ENCODE peak calls at places on chromosome 17, in five cellular contexts. One of them, this sample, is unnamed.

GRCh38 chr17:77828749-77829539 is 129.6 kb upstream of the TNRC6C start:
- DNase-seq in stomach: no peak
- DNase-seq in SK-N-SH: no peak
- DNase-seq in K562: no peak
- DNase-seq in A549: no peak
- DNase-seq in this sample: no peak

GRCh38 chr17:81346090-81346907 is 49.0 kb upstream of the BAHCC1 start:
- DNase-seq in stomach: peak
- DNase-seq in SK-N-SH: peak
- DNase-seq in K562: peak
- DNase-seq in A549: peak
- DNase-seq in this sample: peak

GRCh38 chr17:10123093-10123492 is 75.3 kb downstream of the GAS7 start:
- DNase-seq in stomach: no peak
- DNase-seq in SK-N-SH: no peak
- DNase-seq in K562: no peak
- DNase-seq in A549: no peak
- DNase-seq in this sample: no peak

GRCh38 chr17:8707591-8708453 is 36.8 kb downstream of the CCDC42 start:
- DNase-seq in stomach: no peak
- DNase-seq in SK-N-SH: peak
- DNase-seq in K562: no peak
- DNase-seq in A549: no peak
- DNase-seq in this sample: no peak

GRCh38 chr17:16419074-16419928 is 3.9 kb downstream of the TRPV2 start:
- DNase-seq in stomach: no peak
- DNase-seq in SK-N-SH: peak
- DNase-seq in K562: peak
- DNase-seq in A549: peak
- DNase-seq in this sample: no peak

GRCh38 chr17:76056882-76057281 is 15.4 kb downstream of the SRP68 start:
- DNase-seq in stomach: no peak
- DNase-seq in SK-N-SH: no peak
- DNase-seq in K562: no peak
- DNase-seq in A549: no peak
- DNase-seq in this sample: no peak

GRCh38 chr17:39767147-39767546 is 29.4 kb downstream of the GRB7 start:
- DNase-seq in stomach: no peak
- DNase-seq in SK-N-SH: no peak
- DNase-seq in K562: no peak
- DNase-seq in A549: no peak
- DNase-seq in this sample: no peak

GRCh38 chr17:47834756-47835155 is 3.3 kb downstream of the LRRC46 start:
- DNase-seq in stomach: no peak
- DNase-seq in SK-N-SH: no peak
- DNase-seq in K562: no peak
- DNase-seq in A549: no peak
- DNase-seq in this sample: no peak

GRCh38 chr17:38584350-38584925 is 21.3 kb downstream of the SRCIN1 start:
- DNase-seq in stomach: peak
- DNase-seq in SK-N-SH: peak
- DNase-seq in K562: peak
- DNase-seq in A549: peak
- DNase-seq in this sample: no peak

GRCh38 chr17:60091109-60091508 is 12.4 kb upstream of the HEATR6 start:
- DNase-seq in stomach: no peak
- DNase-seq in SK-N-SH: no peak
- DNase-seq in K562: no peak
- DNase-seq in A549: no peak
- DNase-seq in this sample: no peak

GRCh38 chr17:3964203-3965122 is at the start of gene ATP2A3:
- DNase-seq in stomach: peak
- DNase-seq in SK-N-SH: peak
- DNase-seq in K562: peak
- DNase-seq in A549: no peak
- DNase-seq in this sample: no peak

GRCh38 chr17:9254841-9255240 is 233.5 kb downstream of the NTN1 start:
- DNase-seq in stomach: no peak
- DNase-seq in SK-N-SH: no peak
- DNase-seq in K562: no peak
- DNase-seq in A549: no peak
- DNase-seq in this sample: no peak

GRCh38 chr17:41782142-41782541 is 4.4 kb downstream of the JUP start:
- DNase-seq in stomach: peak
- DNase-seq in SK-N-SH: no peak
- DNase-seq in K562: no peak
- DNase-seq in A549: no peak
- DNase-seq in this sample: no peak

GRCh38 chr17:67289174-67289876 is 44.3 kb upstream of the HELZ start:
- DNase-seq in stomach: peak
- DNase-seq in SK-N-SH: no peak
- DNase-seq in K562: no peak
- DNase-seq in A549: no peak
- DNase-seq in this sample: peak

GRCh38 chr17:60887607-60888028 is 210.0 kb downstream of the BCAS3 start:
- DNase-seq in stomach: no peak
- DNase-seq in SK-N-SH: no peak
- DNase-seq in K562: no peak
- DNase-seq in A549: no peak
- DNase-seq in this sample: no peak

GRCh38 chr17:44967026-44967906 is 837 bp downstream of the C1QL1 start:
- DNase-seq in stomach: no peak
- DNase-seq in SK-N-SH: peak
- DNase-seq in K562: peak
- DNase-seq in A549: no peak
- DNase-seq in this sample: no peak

GRCh38 chr17:81034168-81034777 is 678 bp upstream of the BAIAP2 start:
- DNase-seq in stomach: no peak
- DNase-seq in SK-N-SH: no peak
- DNase-seq in K562: peak
- DNase-seq in A549: no peak
- DNase-seq in this sample: no peak

GRCh38 chr17:65243838-65244237 is 106.7 kb downstream of the RGS9 start:
- DNase-seq in stomach: no peak
- DNase-seq in SK-N-SH: no peak
- DNase-seq in K562: no peak
- DNase-seq in A549: no peak
- DNase-seq in this sample: no peak

GRCh38 chr17:43226393-43226792 is 2.0 kb downstream of the CCDC200 start:
- DNase-seq in stomach: no peak
- DNase-seq in SK-N-SH: no peak
- DNase-seq in K562: no peak
- DNase-seq in A549: no peak
- DNase-seq in this sample: no peak

GRCh38 chr17:52201764-52202571 is 43.5 kb upstream of the CA10 start:
- DNase-seq in stomach: no peak
- DNase-seq in SK-N-SH: peak
- DNase-seq in K562: no peak
- DNase-seq in A549: no peak
- DNase-seq in this sample: no peak

GRCh38 chr17:48960834-48961515 is 7.4 kb downstream of the GIP start:
- DNase-seq in stomach: no peak
- DNase-seq in SK-N-SH: no peak
- DNase-seq in K562: peak
- DNase-seq in A549: peak
- DNase-seq in this sample: no peak

GRCh38 chr17:48961516-48962233 is 6.7 kb downstream of the GIP start:
- DNase-seq in stomach: no peak
- DNase-seq in SK-N-SH: no peak
- DNase-seq in K562: peak
- DNase-seq in A549: peak
- DNase-seq in this sample: no peak
- H3K4me3 ChIP-seq in stomach: no peak
- H3K4me3 ChIP-seq in SK-N-SH: no peak
- H3K4me3 ChIP-seq in K562: no peak
- H3K4me3 ChIP-seq in A549: peak
- H3K4me3 ChIP-seq in this sample: no peak

GRCh38 chr17:19719365-19720209 is 3.2 kb upstream of the SLC47A2 start:
- DNase-seq in stomach: no peak
- DNase-seq in SK-N-SH: peak
- DNase-seq in K562: no peak
- DNase-seq in A549: peak
- DNase-seq in this sample: no peak
- TF ChIP-seq EP300 in stomach: no peak
- TF ChIP-seq EP300 in SK-N-SH: no peak
- TF ChIP-seq EP300 in K562: no peak
- TF ChIP-seq EP300 in A549: no peak
- TF ChIP-seq EP300 in this sample: no peak

DNA sequence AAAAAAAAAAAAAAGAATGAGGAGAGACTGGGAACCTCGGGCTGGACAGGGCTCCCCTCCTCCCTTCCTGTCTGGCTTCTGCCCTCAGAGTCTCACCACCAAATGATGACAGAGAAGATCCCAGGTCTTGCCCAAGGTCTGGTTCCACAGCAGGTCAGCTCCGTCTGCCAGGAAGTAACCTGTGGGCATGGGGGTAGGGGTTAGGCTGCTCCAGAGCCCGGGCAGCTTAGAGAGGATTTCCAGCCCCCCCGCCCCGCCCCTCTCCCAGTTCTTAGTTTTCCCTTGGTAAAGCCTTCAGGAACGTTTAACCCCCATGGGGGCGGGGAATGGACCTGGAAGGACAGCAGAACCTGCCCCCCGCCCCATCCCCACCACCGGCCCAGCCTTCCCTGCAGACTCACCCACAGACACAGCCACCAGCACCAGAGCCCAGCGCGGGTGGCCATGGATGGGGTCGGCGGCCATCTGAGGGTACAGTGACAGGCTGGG is 730 bp downstream of the TLCD2 start:
- DNase-seq in stomach: no peak
- DNase-seq in SK-N-SH: peak
- DNase-seq in K562: no peak
- DNase-seq in A549: peak
- DNase-seq in this sample: no peak
- H3K4me3 ChIP-seq in stomach: peak
- H3K4me3 ChIP-seq in SK-N-SH: peak
- H3K4me3 ChIP-seq in K562: no peak
- H3K4me3 ChIP-seq in A549: peak
- H3K4me3 ChIP-seq in this sample: peak

DNA sequence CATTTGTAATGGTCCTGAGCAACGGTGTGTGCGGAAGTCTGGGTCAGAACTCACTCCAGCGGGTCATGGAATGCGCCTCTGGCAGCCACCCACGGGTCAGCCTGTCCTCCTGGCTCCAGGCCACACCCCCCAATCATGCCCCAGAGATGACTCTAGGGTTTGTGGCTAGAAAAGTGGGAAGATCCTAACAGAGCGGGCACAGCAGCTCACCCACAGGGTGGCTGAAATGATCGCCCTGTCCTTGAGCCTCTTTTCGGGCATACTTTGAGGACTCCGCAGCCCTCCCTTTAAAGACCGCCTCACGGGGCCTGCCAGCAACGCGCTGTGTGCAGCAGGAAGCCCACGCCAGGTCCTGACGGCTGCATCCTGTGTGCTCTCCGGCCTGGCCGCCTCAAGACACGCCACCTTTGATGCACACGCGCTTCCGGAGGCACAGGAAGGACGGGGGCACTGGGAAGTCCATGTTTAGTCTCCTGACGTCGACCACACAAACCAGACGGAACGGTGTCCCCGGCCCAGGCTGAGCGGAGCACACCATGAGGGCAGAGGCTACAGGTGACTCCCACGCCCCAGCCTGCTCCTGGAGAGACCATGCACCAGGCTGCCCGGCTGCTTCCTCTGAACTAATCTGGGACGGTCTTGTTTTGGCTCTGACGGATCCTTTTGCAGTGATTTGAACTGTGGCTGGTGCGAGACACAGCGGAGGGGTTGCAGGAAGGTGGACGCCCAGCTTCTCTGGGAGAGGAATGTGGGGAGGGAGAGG is 92.9 kb downstream of the TBC1D16 start:
- DNase-seq in stomach: no peak
- DNase-seq in SK-N-SH: no peak
- DNase-seq in K562: no peak
- DNase-seq in A549: no peak
- DNase-seq in this sample: no peak
- TF ChIP-seq EP300 in stomach: no peak
- TF ChIP-seq EP300 in SK-N-SH: no peak
- TF ChIP-seq EP300 in K562: no peak
- TF ChIP-seq EP300 in A549: no peak
- TF ChIP-seq EP300 in this sample: no peak

DNA sequence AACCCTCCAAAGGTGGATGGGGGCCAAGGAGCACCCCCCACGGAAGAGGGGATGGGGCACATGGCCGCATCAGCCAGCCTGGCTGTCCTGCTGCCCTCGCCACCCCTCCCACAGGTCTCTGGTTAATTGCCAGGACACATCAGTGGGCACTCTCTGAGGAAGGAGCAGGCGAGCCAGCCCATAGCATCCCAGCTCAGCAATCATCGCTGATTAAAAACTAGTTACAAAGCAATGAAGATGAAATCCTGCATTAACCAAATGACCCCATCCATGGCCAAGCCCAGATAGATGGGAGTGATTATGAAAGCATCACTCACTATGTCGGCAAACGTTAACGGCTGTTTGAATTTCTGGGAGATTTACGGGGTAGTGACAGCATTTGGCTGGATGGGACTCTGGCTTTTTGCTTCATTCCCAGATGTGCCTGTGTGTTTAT is 45.3 kb downstream of the CCDC182 start:
- DNase-seq in stomach: no peak
- DNase-seq in SK-N-SH: peak
- DNase-seq in K562: no peak
- DNase-seq in A549: no peak
- DNase-seq in this sample: peak
- H3K4me3 ChIP-seq in stomach: no peak
- H3K4me3 ChIP-seq in SK-N-SH: no peak
- H3K4me3 ChIP-seq in K562: no peak
- H3K4me3 ChIP-seq in A549: no peak
- H3K4me3 ChIP-seq in this sample: no peak

GRCh38 chr17:28950017-28950751 is 1.1 kb downstream of the PHF12 start:
- DNase-seq in stomach: peak
- DNase-seq in SK-N-SH: peak
- DNase-seq in K562: peak
- DNase-seq in A549: peak
- DNase-seq in this sample: no peak
- TF ChIP-seq EP300 in stomach: no peak
- TF ChIP-seq EP300 in SK-N-SH: no peak
- TF ChIP-seq EP300 in K562: no peak
- TF ChIP-seq EP300 in A549: no peak
- TF ChIP-seq EP300 in this sample: no peak

This sample was measured in esophagus muscularis mucosa.